ENCODE peak calls at places on chromosomes 11 and 22, in six cellular contexts. C is neural crest cell, U is Calu3, J is EH, W is lower lobe of right lung, B is foreskin fibroblast. P is an unnamed sample.
A peak's percentile ranks its signal among the peaks of the same experiment; 100 is the strongest.

GRCh38 chr11:18233912-18234311 is 2.7 kb downstream of the SAA4 start:
- DNase-seq in C (no peak), U (no peak), J (no peak), W (no peak), B (no peak), P (no peak)

GRCh38 chr11:106076421-106076922 is 675 bp downstream of the KBTBD3 start:
- DNase-seq in C (no peak), U (peak; percentile 2), J (no peak), W (no peak), B (peak; percentile 20), P (peak; percentile 28)

GRCh38 chr11:108131993-108132392 is 10.6 kb downstream of the ACAT1 start:
- DNase-seq in C (no peak), U (no peak), J (peak; percentile 22), W (no peak), B (no peak), P (no peak)

GRCh38 chr22:30829901-30830550 is 135.4 kb downstream of the OSBP2 start:
- DNase-seq in C (no peak), U (peak; percentile 31), J (peak; percentile 98), W (no peak), B (peak; percentile 92), P (peak; percentile 32)

GRCh38 chr22:17743661-17744411 is 30.4 kb downstream of the BID start:
- DNase-seq in C (no peak), U (no peak), J (no peak), W (no peak), B (no peak), P (no peak)

GRCh38 chr11:106681435-106681834 is 336.8 kb downstream of the GUCY1A2 start:
- DNase-seq in C (no peak), U (no peak), J (peak; percentile 3), W (no peak), B (no peak), P (no peak)

GRCh38 chr11:116243975-116244374 is 528.8 kb downstream of the BUD13 start:
- DNase-seq in C (no peak), U (no peak), J (no peak), W (no peak), B (no peak), P (no peak)

GRCh38 chr11:85941380-85941973 is 86.3 kb downstream of the CCDC83 start:
- DNase-seq in C (peak; percentile 22), U (peak; percentile 50), J (peak; percentile 73), W (no peak), B (peak; percentile 83), P (no peak)

GRCh38 chr11:59766542-59766941 is 11.4 kb downstream of the STX3 start:
- DNase-seq in C (no peak), U (no peak), J (no peak), W (no peak), B (no peak), P (no peak)

GRCh38 chr11:72039108-72039850 is 40.6 kb downstream of the IL18BP start:
- DNase-seq in C (no peak), U (no peak), J (peak; percentile 62), W (peak; percentile 80), B (peak; percentile 89), P (no peak)

GRCh38 chr11:22558638-22559037 is 67.0 kb downstream of the FANCF start:
- DNase-seq in C (no peak), U (no peak), J (peak; percentile 5), W (no peak), B (no peak), P (no peak)

GRCh38 chr22:17436382-17436951 is 67.2 kb downstream of the CECR2 start:
- DNase-seq in C (no peak), U (no peak), J (no peak), W (no peak), B (no peak), P (no peak)

GRCh38 chr11:134479206-134479955 is 67.3 kb upstream of the B3GAT1 start:
- DNase-seq in C (no peak), U (no peak), J (no peak), W (no peak), B (no peak), P (no peak)

GRCh38 chr11:88552377-88553029 is 215.0 kb upstream of the CTSC start:
- DNase-seq in C (peak; percentile 25), U (peak; percentile 65), J (peak; percentile 61), W (peak; percentile 50), B (peak; percentile 82), P (no peak)

GRCh38 chr11:48037709-48038468 is 57.5 kb downstream of the PTPRJ start:
- DNase-seq in C (no peak), U (no peak), J (peak; percentile 41), W (no peak), B (peak; percentile 31), P (no peak)

GRCh38 chr11:129785383-129786111 is 30.1 kb upstream of the TMEM45B start:
- DNase-seq in C (no peak), U (no peak), J (peak; percentile 19), W (no peak), B (peak; percentile 29), P (no peak)

GRCh38 chr11:119116601-119117000 is 4.8 kb upstream of the HINFP start:
- DNase-seq in C (no peak), U (no peak), J (no peak), W (no peak), B (no peak), P (no peak)

GRCh38 chr22:35275580-35275979 is 18.3 kb downstream of the HMGXB4 start:
- DNase-seq in C (no peak), U (no peak), J (peak; percentile 64), W (no peak), B (peak; percentile 40), P (no peak)

GRCh38 chr11:119612814-119613213 is 116.2 kb downstream of the NECTIN1 start:
- DNase-seq in C (no peak), U (no peak), J (no peak), W (no peak), B (no peak), P (no peak)

GRCh38 chr11:13294771-13295579 is 17.4 kb downstream of the BMAL1 start:
- DNase-seq in C (no peak), U (no peak), J (no peak), W (no peak), B (no peak), P (no peak)

GRCh38 chr22:39994046-39994565 is 648 bp upstream of the FAM83F start:
- DNase-seq in C (no peak), U (no peak), J (no peak), W (no peak), B (no peak), P (no peak)

GRCh38 chr11:81840375-81840774 is 893.3 kb downstream of the FAM181B start:
- DNase-seq in C (no peak), U (no peak), J (no peak), W (no peak), B (no peak), P (no peak)

GRCh38 chr22:45671783-45672563 is at the start of gene ATXN10:
- DNase-seq in C (peak; percentile 83), U (peak; percentile 77), J (peak; percentile 83), W (peak; percentile 71), B (peak; percentile 85), P (no peak)

GRCh38 chr11:124970925-124971324 is 16.9 kb downstream of the CCDC15 start:
- DNase-seq in C (no peak), U (peak; percentile 17), J (peak; percentile 43), W (no peak), B (peak; percentile 59), P (no peak)

GRCh38 chr22:28864878-28865596 is 18.3 kb upstream of the ZNRF3 start:
- DNase-seq in C (no peak), U (no peak), J (no peak), W (no peak), B (no peak), P (no peak)

P was measured in Panc1.